ENCODE peak calls at places on chromosomes 13 and 19, in four cellular contexts. One of them, this sample, is unnamed.
A peak's percentile ranks its signal among the peaks of the same experiment; 100 is the strongest.

GRCh38 chr13:41581884-41582547 is 124.7 kb downstream of the RGCC start:
- DNase-seq in heart right ventricle: no peak
- DNase-seq in A549: no peak
- DNase-seq in aorta: no peak
- DNase-seq in this sample: no peak

GRCh38 chr13:98543380-98544104 is 33.4 kb downstream of the STK24 start:
- DNase-seq in heart right ventricle: no peak
- DNase-seq in A549: no peak
- DNase-seq in aorta: no peak
- DNase-seq in this sample: no peak

GRCh38 chr19:53782698-53783097 is 41.4 kb downstream of the NLRP12 start:
- DNase-seq in heart right ventricle: no peak
- DNase-seq in A549: no peak
- DNase-seq in aorta: no peak
- DNase-seq in this sample: no peak

GRCh38 chr19:43741075-43741840 is 13.5 kb downstream of the SMG9 start:
- DNase-seq in heart right ventricle: peak; percentile 19
- DNase-seq in A549: no peak
- DNase-seq in aorta: no peak
- DNase-seq in this sample: no peak

GRCh38 chr13:113612626-113613025 is 28.1 kb downstream of the TFDP1 start:
- DNase-seq in heart right ventricle: no peak
- DNase-seq in A549: no peak
- DNase-seq in aorta: no peak
- DNase-seq in this sample: no peak

GRCh38 chr19:16435999-16436650 is 35.6 kb downstream of the EPS15L1 start:
- DNase-seq in heart right ventricle: no peak
- DNase-seq in A549: no peak
- DNase-seq in aorta: no peak
- DNase-seq in this sample: no peak

GRCh38 chr19:40219721-40220276 is 1.6 kb upstream of the TTC9B start:
- DNase-seq in heart right ventricle: no peak
- DNase-seq in A549: peak; percentile 95
- DNase-seq in aorta: no peak
- DNase-seq in this sample: no peak

GRCh38 chr13:109026266-109026665 is 396.9 kb downstream of the MYO16 start:
- DNase-seq in heart right ventricle: no peak
- DNase-seq in A549: no peak
- DNase-seq in aorta: no peak
- DNase-seq in this sample: no peak

GRCh38 chr13:114050536-114051450 is 76.9 kb upstream of the C13orf46 start:
- DNase-seq in heart right ventricle: no peak
- DNase-seq in A549: no peak
- DNase-seq in aorta: no peak
- DNase-seq in this sample: no peak

GRCh38 chr19:1125601-1126533 is 22.1 kb downstream of the GPX4 start:
- DNase-seq in heart right ventricle: no peak
- DNase-seq in A549: no peak
- DNase-seq in aorta: no peak
- DNase-seq in this sample: no peak

GRCh38 chr19:49506575-49507105 is 5.8 kb upstream of the FCGRT start:
- DNase-seq in heart right ventricle: no peak
- DNase-seq in A549: peak; percentile 80
- DNase-seq in aorta: no peak
- DNase-seq in this sample: peak; percentile 47

GRCh38 chr19:7679017-7679720 is 1.5 kb upstream of the TRAPPC5 start:
- DNase-seq in heart right ventricle: no peak
- DNase-seq in A549: no peak
- DNase-seq in aorta: no peak
- DNase-seq in this sample: peak; percentile 64

GRCh38 chr19:29121684-29122083 is 91.3 kb downstream of the UQCRFS1 start:
- DNase-seq in heart right ventricle: no peak
- DNase-seq in A549: no peak
- DNase-seq in aorta: no peak
- DNase-seq in this sample: peak; percentile 31

GRCh38 chr19:3403489-3404323 is 37.3 kb downstream of the NFIC start:
- DNase-seq in heart right ventricle: peak; percentile 95
- DNase-seq in A549: no peak
- DNase-seq in aorta: peak; percentile 97
- DNase-seq in this sample: peak; percentile 95

GRCh38 chr19:56141416-56141992 is 417 bp downstream of the ZNF444 start:
- DNase-seq in heart right ventricle: no peak
- DNase-seq in A549: no peak
- DNase-seq in aorta: no peak
- DNase-seq in this sample: no peak

DNA sequence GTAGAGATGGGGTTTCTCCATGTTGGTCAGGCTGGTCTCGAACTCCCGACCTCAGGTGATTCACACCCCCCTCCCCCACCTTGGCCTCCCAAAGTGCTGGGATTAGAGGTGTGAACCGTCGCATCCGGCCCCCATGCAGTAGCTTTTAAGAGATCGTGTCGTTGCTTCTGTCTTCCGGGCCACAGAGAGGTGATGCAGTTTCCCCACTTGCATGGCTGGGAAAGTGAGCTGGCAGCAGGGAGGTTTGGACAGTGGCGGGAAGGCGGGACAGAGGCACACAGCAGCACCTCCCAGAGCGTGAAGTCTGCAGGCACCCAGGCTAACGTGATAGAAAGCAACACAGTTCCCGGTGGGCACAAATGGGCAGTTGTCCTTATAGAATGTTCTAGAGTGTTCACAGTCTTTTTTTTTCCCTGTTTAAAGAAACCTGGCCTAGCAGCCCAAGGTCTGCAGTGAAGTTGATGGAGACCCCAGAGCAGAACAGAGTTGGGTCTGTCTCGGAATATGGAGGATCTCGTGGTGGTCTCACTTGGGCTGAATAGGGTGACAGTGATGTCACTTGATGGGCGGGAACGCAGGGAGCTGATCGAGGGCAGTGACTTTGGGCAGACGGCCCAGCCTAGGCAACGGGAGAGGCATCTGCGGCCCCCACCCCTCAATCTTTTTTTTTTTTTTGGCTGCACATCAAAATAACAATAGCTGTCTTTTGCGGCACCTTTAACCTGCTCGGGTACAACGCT is 4.9 kb downstream of the UHRF1 start:
- DNase-seq in heart right ventricle: no peak
- DNase-seq in A549: no peak
- DNase-seq in aorta: peak; percentile 69
- DNase-seq in this sample: no peak
- H3K4me1 ChIP-seq in heart right ventricle: peaks cover 11% of the 10 kb centered on the region
- H3K4me1 ChIP-seq in A549: peaks cover 48% of the 10 kb centered on the region
- H3K4me1 ChIP-seq in aorta: no peaks in the 10 kb centered on the region
- H3K4me1 ChIP-seq in this sample: peaks cover 18% of the 10 kb centered on the region

GRCh38 chr19:9531933-9532332 is 6.5 kb downstream of the ZNF426 start:
- DNase-seq in heart right ventricle: no peak
- DNase-seq in A549: no peak
- DNase-seq in aorta: no peak
- DNase-seq in this sample: no peak
- H3K9me3 ChIP-seq in heart right ventricle: peaks cover 61% of the 10 kb centered on the region
- H3K9me3 ChIP-seq in A549: peaks cover 58% of the 10 kb centered on the region
- H3K9me3 ChIP-seq in aorta: peaks cover 34% of the 10 kb centered on the region
- H3K9me3 ChIP-seq in this sample: peaks cover 76% of the 10 kb centered on the region

DNA sequence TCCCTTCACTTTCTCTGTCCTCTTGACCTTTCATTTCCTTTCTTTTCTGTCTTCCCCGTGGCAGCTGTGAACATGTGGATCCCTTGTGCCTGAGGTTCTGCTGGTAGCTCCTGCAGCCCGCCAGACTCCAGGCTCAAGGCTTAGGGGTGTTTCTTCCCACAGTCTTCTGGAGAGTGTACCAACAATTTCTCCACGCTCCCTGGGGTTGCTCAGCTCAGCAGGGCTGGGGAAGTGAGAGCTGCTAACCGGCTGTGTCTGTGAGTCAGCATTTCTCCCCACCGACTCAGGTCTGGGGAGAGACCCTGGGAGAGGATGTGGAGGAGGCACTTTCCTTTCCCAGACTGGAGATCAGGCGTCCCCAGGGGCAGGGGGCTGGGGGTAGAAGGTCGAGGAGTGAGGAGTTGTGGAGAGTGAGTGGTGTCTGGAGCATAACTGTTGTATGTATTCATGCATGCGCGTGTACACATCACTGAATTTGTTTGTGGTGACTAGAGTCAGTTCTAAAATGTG is 193.6 kb downstream of the KCNRG start:
- DNase-seq in heart right ventricle: peak; percentile 54
- DNase-seq in A549: peak; percentile 37
- DNase-seq in aorta: no peak
- DNase-seq in this sample: peak; percentile 60
- H3K4me3 ChIP-seq in heart right ventricle: peak overlapping the region; percentile 27
- H3K4me3 ChIP-seq in A549: peak overlapping the region; percentile 38
- H3K4me3 ChIP-seq in aorta: no peak overlapping the region
- H3K4me3 ChIP-seq in this sample: peak overlapping the region; percentile 24

DNA sequence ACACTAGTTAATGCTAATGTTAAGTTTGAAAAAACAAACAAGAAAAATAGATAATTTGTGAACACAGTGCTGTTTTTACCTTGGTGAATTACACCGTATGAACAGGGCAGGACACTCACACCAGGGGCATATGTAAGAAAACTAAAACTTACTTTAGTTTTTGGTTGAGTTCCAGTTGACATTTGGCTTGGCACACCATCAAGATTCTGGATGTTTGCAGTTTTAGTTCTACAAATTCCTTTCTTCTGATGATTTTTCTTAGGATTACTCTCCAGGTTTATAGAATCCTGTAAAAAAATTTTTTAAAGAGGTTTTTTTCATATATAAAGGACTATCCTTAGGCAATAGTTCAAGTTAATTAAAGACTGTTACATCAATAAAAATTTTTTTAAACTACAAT is 238.5 kb upstream of the STARD13 start:
- DNase-seq in heart right ventricle: no peak
- DNase-seq in A549: no peak
- DNase-seq in aorta: no peak
- DNase-seq in this sample: no peak
- H3K4me1 ChIP-seq in heart right ventricle: no peaks in the 10 kb centered on the region
- H3K4me1 ChIP-seq in A549: peaks cover 9% of the 10 kb centered on the region
- H3K4me1 ChIP-seq in aorta: no peaks in the 10 kb centered on the region
- H3K4me1 ChIP-seq in this sample: no peaks in the 10 kb centered on the region

GRCh38 chr19:57466489-57466888 is 9.5 kb upstream of the VN1R1 start:
- DNase-seq in heart right ventricle: peak; percentile 67
- DNase-seq in A549: no peak
- DNase-seq in aorta: no peak
- DNase-seq in this sample: peak; percentile 22

DNA sequence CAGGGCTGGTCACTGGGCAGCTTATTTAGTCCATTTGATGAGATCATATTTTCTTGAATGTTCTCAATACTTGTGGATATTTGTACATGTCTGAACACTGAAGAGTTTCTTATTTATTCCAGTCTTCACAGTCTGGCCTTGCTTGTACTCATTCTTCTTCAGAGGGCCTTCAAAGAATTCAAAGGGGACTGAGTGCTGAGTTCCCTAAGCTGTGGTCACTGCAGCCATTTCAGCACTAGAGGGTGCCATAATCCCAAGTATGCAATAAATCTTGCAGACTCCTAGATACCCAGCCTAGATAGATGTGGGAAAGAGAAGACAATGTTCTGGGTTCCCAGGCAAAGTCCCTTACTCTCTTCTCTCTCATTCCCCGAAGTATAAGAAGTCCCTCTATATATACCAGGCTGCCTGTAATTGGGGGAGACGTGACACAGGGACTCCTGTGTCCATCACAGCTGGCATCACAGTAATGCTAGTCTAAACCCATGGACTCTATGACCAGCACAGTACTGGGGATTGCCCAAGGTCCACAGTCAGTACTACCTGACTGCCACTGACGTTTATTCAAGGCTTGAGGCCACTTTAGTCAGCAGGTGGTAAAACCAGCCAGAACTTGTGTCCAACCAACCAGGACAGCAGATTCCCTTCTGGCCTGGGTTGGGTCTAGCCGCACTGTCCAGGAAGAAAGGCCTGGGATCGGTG is 8.9 kb upstream of the VN1R1 start:
- DNase-seq in heart right ventricle: no peak
- DNase-seq in A549: peak; percentile 28
- DNase-seq in aorta: no peak
- DNase-seq in this sample: no peak
- H3K9me3 ChIP-seq in heart right ventricle: peaks cover 41% of the 10 kb centered on the region
- H3K9me3 ChIP-seq in A549: peaks cover 81% of the 10 kb centered on the region
- H3K9me3 ChIP-seq in aorta: peaks cover 13% of the 10 kb centered on the region
- H3K9me3 ChIP-seq in this sample: peaks cover 86% of the 10 kb centered on the region

DNA sequence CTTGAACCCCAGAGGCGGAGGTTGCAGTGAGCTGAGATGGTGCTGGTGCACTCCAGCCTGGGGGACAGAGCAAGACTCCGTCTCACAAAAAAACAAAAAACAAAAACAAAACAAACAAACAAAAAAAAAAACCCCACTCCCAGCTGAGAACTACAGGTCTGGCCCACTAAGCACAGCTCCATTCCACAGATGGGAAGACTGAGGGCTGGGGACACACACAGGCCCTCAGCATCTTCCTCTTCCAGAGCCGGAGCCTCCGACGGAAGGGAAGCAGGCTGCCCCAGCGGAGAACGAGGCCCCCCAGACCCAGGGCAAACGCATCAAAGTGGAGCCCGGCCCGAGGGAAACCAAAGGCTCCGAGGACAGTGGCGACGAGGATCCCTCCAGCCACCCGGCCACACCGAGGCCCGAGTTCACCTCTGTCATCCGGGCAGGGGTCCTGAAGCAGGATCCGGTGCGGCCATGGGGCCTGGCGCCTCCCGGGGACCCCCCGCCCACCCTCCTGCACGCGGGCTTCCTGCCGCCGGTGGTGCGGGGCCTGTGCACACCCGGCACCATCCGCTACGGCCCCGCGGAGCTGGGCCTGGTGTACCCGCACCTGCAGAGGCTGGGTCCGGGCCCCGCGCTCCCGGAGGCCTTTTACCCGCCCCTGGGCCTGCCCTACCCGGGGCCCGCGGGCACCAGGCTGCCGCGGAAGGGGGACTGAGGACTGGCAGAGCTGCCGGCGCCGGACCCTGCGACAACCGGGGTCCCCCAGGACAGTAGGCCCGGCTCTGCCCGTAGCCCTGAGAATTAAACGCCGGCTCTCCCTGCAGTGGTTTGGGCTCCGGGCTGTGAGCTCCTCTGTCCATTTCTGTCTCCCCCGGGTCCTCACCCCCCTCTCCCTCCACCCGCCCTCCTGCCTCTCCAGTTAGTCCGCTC is 3.2 kb downstream of the TMEM160 start:
- DNase-seq in heart right ventricle: no peak
- DNase-seq in A549: no peak
- DNase-seq in aorta: no peak
- DNase-seq in this sample: no peak
- H3K4me3 ChIP-seq in heart right ventricle: no peak overlapping the region
- H3K4me3 ChIP-seq in A549: no peak overlapping the region
- H3K4me3 ChIP-seq in aorta: no peak overlapping the region
- H3K4me3 ChIP-seq in this sample: no peak overlapping the region

DNA sequence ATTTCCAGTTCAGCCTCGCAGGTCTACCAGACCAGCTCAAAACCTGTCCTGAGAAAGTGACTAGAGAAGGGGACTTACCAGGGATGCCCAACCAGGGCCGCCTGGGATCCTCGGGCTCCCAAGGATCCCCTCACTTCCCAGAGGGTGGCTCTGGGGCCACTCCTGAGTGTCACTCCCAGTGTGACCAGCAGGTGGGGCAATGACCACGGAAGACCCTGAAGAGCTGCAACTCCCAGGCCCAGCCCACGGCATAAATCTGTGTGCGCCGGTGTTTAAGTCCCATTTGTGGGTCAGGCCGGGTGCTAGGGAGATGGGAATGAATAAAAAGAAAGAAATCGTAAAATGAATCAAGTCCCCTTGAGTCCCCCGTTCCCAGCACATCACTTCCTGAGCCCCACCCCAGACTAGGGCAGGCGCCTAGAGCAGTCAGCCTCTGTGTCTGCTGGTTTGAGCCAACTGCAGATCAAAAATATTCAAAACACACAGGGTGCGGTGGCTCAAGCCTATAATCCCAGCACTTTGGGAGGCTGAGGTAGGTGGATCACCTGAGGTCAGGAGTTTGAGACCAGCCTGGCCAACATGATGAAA is 10.7 kb downstream of the PTGIR start:
- DNase-seq in heart right ventricle: peak; percentile 86
- DNase-seq in A549: peak; percentile 97
- DNase-seq in aorta: peak; percentile 95
- DNase-seq in this sample: peak; percentile 86
- H3K4me1 ChIP-seq in heart right ventricle: peaks cover 11% of the 10 kb centered on the region
- H3K4me1 ChIP-seq in A549: peaks cover 8% of the 10 kb centered on the region
- H3K4me1 ChIP-seq in aorta: no peaks in the 10 kb centered on the region
- H3K4me1 ChIP-seq in this sample: peaks cover 17% of the 10 kb centered on the region